ENCODE peak calls at places on chromosome 16, in five cellular contexts. F is neural crest cell, P is lower leg skin, O is mesothelial cell of epicardium, E is BJ. Z is an unnamed sample.

GRCh38 chr16:180921-181667 is 835 bp downstream of the HBQ1 start:
- DNase-seq in P (peak), O (peak), E (no peak), F (peak), Z (peak)

GRCh38 chr16:27253526-27253930 is 15.0 kb downstream of the NSMCE1 start:
- DNase-seq in O (no peak), P (no peak), E (peak), F (no peak), Z (no peak)

GRCh38 chr16:68332411-68333121 is 21.7 kb downstream of the PRMT7 start:
- DNase-seq in E (no peak), F (no peak), P (no peak), O (no peak), Z (no peak)

GRCh38 chr16:35908942-35909341 is 2449.5 kb downstream of the TP53TG3F start:
- DNase-seq in P (no peak), O (no peak), F (no peak), E (no peak), Z (no peak)

GRCh38 chr16:8621221-8621571 is 302 bp upstream of the METTL22 start:
- DNase-seq in E (no peak), F (no peak), O (no peak), P (no peak), Z (no peak)

GRCh38 chr16:28181557-28181914 is 30.2 kb downstream of the XPO6 start:
- DNase-seq in F (no peak), O (no peak), E (peak), P (no peak), Z (no peak)

GRCh38 chr16:76157629-76158028 is 119.6 kb upstream of the CNTNAP4 start:
- DNase-seq in P (no peak), E (no peak), O (no peak), F (no peak), Z (no peak)

GRCh38 chr16:70476272-70477020 is 22.1 kb downstream of the FCSK start:
- DNase-seq in E (peak), P (no peak), O (no peak), F (no peak), Z (no peak)

GRCh38 chr16:68486671-68487495 is 38.6 kb upstream of the SMPD3 start:
- DNase-seq in P (no peak), F (no peak), O (no peak), E (no peak), Z (no peak)

GRCh38 chr16:58678716-58679115 is 5.9 kb downstream of the SLC38A7 start:
- DNase-seq in O (no peak), P (no peak), F (no peak), E (no peak), Z (no peak)

GRCh38 chr16:754208-755097 is 6.1 kb upstream of the MSLN start:
- DNase-seq in P (no peak), O (no peak), E (no peak), F (no peak), Z (no peak)

GRCh38 chr16:71924710-71925109 is 29.4 kb downstream of the IST1 start:
- DNase-seq in P (no peak), F (no peak), O (no peak), E (no peak), Z (no peak)

GRCh38 chr16:29664133-29664912 is 1.3 kb downstream of the SPN start:
- DNase-seq in E (no peak), F (peak), P (no peak), O (no peak), Z (peak)

GRCh38 chr16:68257906-68258800 is 6.2 kb upstream of the SLC7A6 start:
- DNase-seq in P (no peak), F (no peak), O (no peak), E (no peak), Z (no peak)

DNA sequence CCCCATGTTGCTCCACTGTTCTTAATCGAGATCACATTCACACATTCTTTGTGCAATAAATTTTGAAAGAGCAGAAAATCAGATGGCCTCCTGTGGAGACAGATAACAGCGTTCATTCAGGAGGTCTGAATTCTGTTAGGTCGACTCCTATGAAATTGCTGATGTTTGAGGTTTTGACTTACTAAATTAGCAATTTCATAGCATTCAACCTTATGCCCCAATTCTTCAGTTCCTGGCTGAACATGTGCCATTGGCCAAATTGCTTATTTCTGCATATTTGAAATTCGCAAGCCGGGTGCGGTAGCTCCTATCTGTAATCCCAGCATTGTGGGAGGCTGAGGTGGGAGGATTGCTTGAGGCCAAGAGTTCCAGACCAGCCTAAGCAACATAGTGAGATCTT is 22.1 kb upstream of the C16orf74 start:
- DNase-seq in O (no peak), E (no peak), F (no peak), P (no peak), Z (no peak)
- TF ChIP-seq CTCF in O (no peak), E (no peak), F (no peak), P (no peak), Z (no peak)

GRCh38 chr16:4607841-4608703 is 6.6 kb downstream of the UBALD1 start:
- DNase-seq in O (no peak), E (no peak), F (no peak), P (peak), Z (no peak)

GRCh38 chr16:4609200-4610010 is 5.3 kb downstream of the UBALD1 start:
- DNase-seq in F (no peak), E (no peak), O (no peak), P (no peak), Z (no peak)

GRCh38 chr16:4610011-4611005 is 4.4 kb downstream of the UBALD1 start:
- DNase-seq in E (no peak), P (no peak), O (no peak), F (no peak), Z (no peak)

GRCh38 chr16:4606354-4606753 is 8.3 kb downstream of the UBALD1 start:
- DNase-seq in P (no peak), E (no peak), O (no peak), F (no peak), Z (no peak)

DNA sequence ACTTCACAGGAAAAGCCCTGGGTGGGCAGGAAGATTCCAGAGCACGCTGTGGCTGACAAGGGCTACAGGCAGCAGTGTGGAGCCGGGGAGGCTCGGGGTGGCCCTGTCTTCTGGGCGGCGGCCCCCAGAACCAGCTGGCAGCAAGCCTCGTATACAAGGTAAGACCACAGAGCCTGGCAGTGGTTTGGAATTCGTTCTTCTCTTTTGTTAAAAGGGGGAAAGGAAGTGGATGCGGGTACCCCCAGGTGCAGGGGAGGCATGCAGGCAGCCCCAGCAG is 6.0 kb downstream of the UBALD1 start:
- DNase-seq in O (no peak), F (no peak), E (no peak), P (no peak), Z (no peak)
- TF ChIP-seq CTCF in O (no peak), F (no peak), E (no peak), P (no peak), Z (no peak)

GRCh38 chr16:16093625-16094332 is 129.5 kb downstream of the ABCC6 start:
- DNase-seq in E (no peak), F (no peak), O (no peak), P (no peak), Z (no peak)

GRCh38 chr16:16099320-16099719 is 124.0 kb downstream of the ABCC6 start:
- DNase-seq in F (no peak), E (no peak), P (no peak), O (no peak), Z (no peak)

GRCh38 chr16:16096858-16097213 is 126.5 kb downstream of the ABCC6 start:
- DNase-seq in E (no peak), P (no peak), F (no peak), O (no peak), Z (no peak)

GRCh38 chr16:16095646-16096045 is 127.6 kb downstream of the ABCC6 start:
- DNase-seq in O (no peak), E (no peak), F (no peak), P (no peak), Z (no peak)

GRCh38 chr16:16096161-16096857 is 127.0 kb downstream of the ABCC6 start:
- DNase-seq in P (no peak), O (no peak), E (peak), F (no peak), Z (no peak)
- TF ChIP-seq CTCF in P (no peak), O (no peak), E (peak), F (peak), Z (no peak)

DNA sequence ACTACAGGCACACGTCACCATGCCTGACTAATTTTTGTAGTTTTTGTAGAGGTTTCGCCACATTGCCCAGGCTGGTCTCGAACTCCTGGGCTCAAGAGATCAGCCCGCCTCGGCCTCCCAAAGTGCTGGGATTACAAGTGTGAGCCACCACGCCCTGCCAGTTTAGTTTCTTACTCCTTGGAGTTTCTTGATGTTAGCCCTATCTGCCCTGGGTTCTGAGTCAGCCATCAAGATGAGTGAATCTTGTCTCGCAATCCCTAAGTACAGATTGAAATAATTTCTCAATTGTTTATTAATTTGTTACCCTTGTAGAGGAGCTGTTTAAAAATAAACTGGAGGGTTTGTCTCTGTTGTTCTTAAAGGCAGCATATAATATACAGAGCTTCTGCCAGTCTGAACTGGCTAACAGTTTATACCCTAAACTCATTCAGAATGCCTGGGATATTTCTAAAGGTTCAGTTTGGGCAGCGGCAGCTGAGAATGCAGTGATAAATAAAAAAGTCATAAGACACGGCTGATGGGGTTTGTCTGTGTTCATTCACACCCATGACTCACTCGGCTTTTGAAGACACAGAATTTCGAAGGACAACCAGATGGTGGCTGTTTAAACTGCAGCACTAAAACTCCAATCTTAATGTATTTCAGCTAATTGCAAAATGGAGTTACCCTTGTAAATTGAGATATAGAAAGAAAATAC is 39.6 kb downstream of the GPRC5B start:
- DNase-seq in E (peak), O (no peak), F (no peak), P (peak), Z (no peak)
- TF ChIP-seq CTCF in E (no peak), O (no peak), F (no peak), P (no peak), Z (no peak)

GRCh38 chr16:2296662-2297505 is 29.0 kb upstream of the RNPS1 start:
- DNase-seq in O (no peak), E (no peak), F (peak), P (no peak), Z (no peak)
- TF ChIP-seq CTCF in O (no peak), E (peak), F (peak), P (no peak), Z (no peak)

DNA sequence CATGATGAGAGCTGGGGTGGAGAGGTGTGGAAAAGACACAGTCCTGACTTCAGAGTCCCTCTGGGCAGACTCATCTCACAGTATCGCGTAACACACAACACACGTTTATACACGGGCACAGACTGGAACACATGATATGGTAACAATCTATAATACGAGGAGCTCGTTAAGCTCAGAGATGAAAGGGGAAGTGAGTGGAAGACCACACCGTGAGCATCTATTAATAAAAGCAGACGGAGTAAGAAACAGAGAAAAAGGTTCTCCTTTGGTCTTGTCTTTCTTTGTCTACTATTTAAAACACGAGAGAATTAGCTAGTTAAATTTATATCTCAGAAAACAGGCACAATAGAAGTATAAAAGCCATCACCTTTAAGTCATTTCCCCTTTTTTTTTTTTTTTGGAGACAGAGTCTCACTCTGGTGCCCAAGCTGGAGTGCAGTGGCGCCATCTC is 13.5 kb downstream of the ANKRD11 start:
- DNase-seq in E (no peak), P (no peak), F (no peak), O (no peak), Z (no peak)
- TF ChIP-seq CTCF in E (no peak), P (no peak), F (no peak), O (no peak), Z (no peak)

DNA sequence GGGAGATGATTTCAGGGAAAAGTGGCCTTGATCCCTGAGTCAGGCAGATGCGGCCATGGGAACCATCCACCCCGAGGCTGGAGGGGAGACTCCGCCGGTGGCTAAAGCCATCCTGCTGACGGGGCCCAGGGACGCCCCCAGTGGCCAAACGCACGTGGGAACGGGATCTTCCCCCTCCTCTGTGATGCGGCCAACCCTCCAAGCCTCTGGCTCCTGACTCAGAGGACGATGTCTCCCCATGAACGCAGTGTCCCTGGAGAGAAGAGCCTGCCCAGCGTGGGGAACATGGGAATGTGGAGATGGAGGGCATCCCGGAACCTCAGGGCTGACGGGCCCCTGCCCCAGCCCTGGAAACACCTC is 25.0 kb downstream of the SLC7A5 start:
- DNase-seq in E (no peak), P (no peak), F (no peak), O (no peak), Z (no peak)
- TF ChIP-seq CTCF in E (no peak), P (no peak), F (peak), O (no peak), Z (no peak)

GRCh38 chr16:1929578-1930337 is 11.5 kb upstream of the HS3ST6 start:
- DNase-seq in P (peak), F (peak), E (no peak), O (peak), Z (peak)
- TF ChIP-seq CTCF in P (peak), F (peak), E (peak), O (peak), Z (peak)

GRCh38 chr16:57530531-57531252 is 5.7 kb downstream of the CCDC102A start:
- DNase-seq in E (no peak), F (no peak), O (no peak), P (peak), Z (no peak)
- TF ChIP-seq CTCF in E (no peak), F (no peak), O (no peak), P (no peak), Z (no peak)

DNA sequence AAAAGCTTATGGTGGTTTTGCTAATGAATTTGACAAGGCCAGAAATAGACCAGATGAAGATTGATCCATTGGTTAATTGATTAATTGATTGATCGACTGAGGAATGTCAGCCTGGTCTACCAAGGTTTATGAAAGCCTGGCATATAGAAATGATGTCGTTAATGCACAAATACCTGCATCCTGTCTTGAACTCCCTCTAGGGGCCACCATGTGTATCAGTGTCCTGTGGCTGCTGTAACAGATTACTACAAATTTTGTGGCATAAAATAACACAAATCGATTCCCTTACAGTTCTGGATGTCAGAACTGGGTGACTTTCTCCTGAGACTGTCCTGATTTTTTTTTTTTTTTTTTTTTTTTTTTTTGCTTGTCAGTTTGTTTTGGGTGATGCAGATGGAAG is 553.2 kb downstream of the MAF start:
- DNase-seq in O (no peak), E (no peak), P (no peak), F (no peak), Z (no peak)
- TF ChIP-seq CTCF in O (peak), E (no peak), P (no peak), F (peak), Z (peak)

Z was measured in natural killer cell.